ENCODE peak calls at places on chromosomes 3 and 15, in four cellular contexts. One of them, this sample, is unnamed.

GRCh38 chr3:73569246-73569760 is 55.4 kb downstream of the PDZRN3 start:
- DNase-seq in H1: no peak
- DNase-seq in K562: no peak
- DNase-seq in GM12878: no peak
- DNase-seq in this sample: no peak

GRCh38 chr3:127440384-127440783 is 150.1 kb downstream of the TPRA1 start:
- DNase-seq in GM12878: no peak
- DNase-seq in H1: no peak
- DNase-seq in K562: no peak
- DNase-seq in this sample: no peak

GRCh38 chr3:186825294-186825821 is 17.2 kb upstream of the ADIPOQ start:
- DNase-seq in GM12878: no peak
- DNase-seq in H1: peak
- DNase-seq in K562: peak
- DNase-seq in this sample: no peak

GRCh38 chr3:10299679-10300078 is 6.9 kb upstream of the GHRL start:
- DNase-seq in H1: no peak
- DNase-seq in K562: no peak
- DNase-seq in GM12878: no peak
- DNase-seq in this sample: no peak

GRCh38 chr3:149080699-149081091 is 5.6 kb downstream of the HLTF start:
- DNase-seq in K562: no peak
- DNase-seq in H1: no peak
- DNase-seq in GM12878: no peak
- DNase-seq in this sample: no peak

GRCh38 chr3:128698211-128699011 is 27.6 kb upstream of the RAB7A start:
- DNase-seq in GM12878: no peak
- DNase-seq in K562: no peak
- DNase-seq in H1: peak
- DNase-seq in this sample: peak

GRCh38 chr15:52144656-52145055 is 32.1 kb upstream of the BCL2L10 start:
- DNase-seq in GM12878: no peak
- DNase-seq in K562: no peak
- DNase-seq in H1: no peak
- DNase-seq in this sample: no peak

GRCh38 chr15:49987896-49988295 is 131.1 kb downstream of the ATP8B4 start:
- DNase-seq in K562: no peak
- DNase-seq in H1: no peak
- DNase-seq in GM12878: no peak
- DNase-seq in this sample: no peak

GRCh38 chr3:30228302-30228631 is 378.1 kb upstream of the TGFBR2 start:
- DNase-seq in K562: no peak
- DNase-seq in GM12878: no peak
- DNase-seq in H1: no peak
- DNase-seq in this sample: no peak

GRCh38 chr3:185151101-185151958 is 1.5 kb downstream of the C3orf70 start:
- DNase-seq in H1: no peak
- DNase-seq in GM12878: no peak
- DNase-seq in K562: no peak
- DNase-seq in this sample: no peak

GRCh38 chr15:34691024-34691423 is 63.8 kb downstream of the GJD2 start:
- DNase-seq in K562: peak
- DNase-seq in H1: no peak
- DNase-seq in GM12878: no peak
- DNase-seq in this sample: no peak

GRCh38 chr3:136283627-136284026 is 33.5 kb downstream of the PCCB start:
- DNase-seq in GM12878: no peak
- DNase-seq in K562: no peak
- DNase-seq in H1: no peak
- DNase-seq in this sample: no peak

GRCh38 chr3:105823149-105823866 is 45.5 kb downstream of the CBLB start:
- DNase-seq in H1: no peak
- DNase-seq in K562: no peak
- DNase-seq in GM12878: no peak
- DNase-seq in this sample: no peak

GRCh38 chr3:72582211-72582878 is 265.9 kb downstream of the SHQ1 start:
- DNase-seq in K562: no peak
- DNase-seq in H1: no peak
- DNase-seq in GM12878: peak
- DNase-seq in this sample: no peak

GRCh38 chr3:55180936-55181535 is 253.2 kb upstream of the LRTM1 start:
- DNase-seq in K562: peak
- DNase-seq in GM12878: no peak
- DNase-seq in H1: peak
- DNase-seq in this sample: peak

GRCh38 chr15:68791431-68792283 is 29.0 kb downstream of the ANP32A start:
- DNase-seq in GM12878: peak
- DNase-seq in K562: no peak
- DNase-seq in H1: no peak
- DNase-seq in this sample: no peak

GRCh38 chr3:132726341-132726823 is 4.2 kb upstream of the NPHP3 start:
- DNase-seq in K562: peak
- DNase-seq in GM12878: no peak
- DNase-seq in H1: no peak
- DNase-seq in this sample: peak

GRCh38 chr15:66784174-66784573 is 82.1 kb downstream of the SMAD6 start:
- DNase-seq in H1: no peak
- DNase-seq in K562: no peak
- DNase-seq in GM12878: no peak
- DNase-seq in this sample: no peak

GRCh38 chr3:7203969-7204847 is 343.3 kb downstream of the GRM7 start:
- DNase-seq in GM12878: no peak
- DNase-seq in H1: no peak
- DNase-seq in K562: no peak
- DNase-seq in this sample: no peak

GRCh38 chr3:133863865-133864264 is 31.8 kb downstream of the RAB6B start:
- DNase-seq in H1: no peak
- DNase-seq in GM12878: no peak
- DNase-seq in K562: no peak
- DNase-seq in this sample: no peak

GRCh38 chr15:68405426-68406250 is 26.3 kb downstream of the ITGA11 start:
- DNase-seq in H1: peak
- DNase-seq in K562: no peak
- DNase-seq in GM12878: no peak
- DNase-seq in this sample: no peak

GRCh38 chr3:55704521-55704920 is 217.4 kb upstream of the WNT5A start:
- DNase-seq in GM12878: no peak
- DNase-seq in H1: no peak
- DNase-seq in K562: no peak
- DNase-seq in this sample: no peak

GRCh38 chr3:12155833-12156232 is 2.9 kb downstream of the TIMP4 start:
- DNase-seq in GM12878: no peak
- DNase-seq in H1: no peak
- DNase-seq in K562: peak
- DNase-seq in this sample: no peak

GRCh38 chr15:93152264-93152884 is 63.4 kb upstream of the RGMA start:
- DNase-seq in GM12878: no peak
- DNase-seq in H1: no peak
- DNase-seq in K562: no peak
- DNase-seq in this sample: no peak

GRCh38 chr3:61562810-61563613 is 1.6 kb downstream of the PTPRG start:
- DNase-seq in K562: no peak
- DNase-seq in H1: peak
- DNase-seq in GM12878: no peak
- DNase-seq in this sample: peak

GRCh38 chr3:188788621-188789081 is 383.1 kb upstream of the TPRG1 start:
- DNase-seq in H1: no peak
- DNase-seq in GM12878: no peak
- DNase-seq in K562: no peak
- DNase-seq in this sample: no peak
- TF ChIP-seq NRF1 in H1: no peak
- TF ChIP-seq NRF1 in GM12878: no peak
- TF ChIP-seq NRF1 in K562: no peak
- TF ChIP-seq NRF1 in this sample: no peak

GRCh38 chr3:45796902-45797637 is 734 bp upstream of the SLC6A20 start:
- DNase-seq in GM12878: no peak
- DNase-seq in H1: no peak
- DNase-seq in K562: no peak
- DNase-seq in this sample: no peak

GRCh38 chr3:45794177-45794560 is 2.2 kb downstream of the SLC6A20 start:
- DNase-seq in GM12878: no peak
- DNase-seq in K562: no peak
- DNase-seq in H1: no peak
- DNase-seq in this sample: no peak

GRCh38 chr3:45798034-45798433 is 1.7 kb upstream of the SLC6A20 start:
- DNase-seq in H1: no peak
- DNase-seq in K562: no peak
- DNase-seq in GM12878: no peak
- DNase-seq in this sample: no peak

GRCh38 chr3:45795509-45795881 is 841 bp downstream of the SLC6A20 start:
- DNase-seq in K562: no peak
- DNase-seq in H1: peak
- DNase-seq in GM12878: no peak
- DNase-seq in this sample: no peak

GRCh38 chr3:45795882-45796765 is at the start of gene SLC6A20:
- DNase-seq in GM12878: no peak
- DNase-seq in K562: no peak
- DNase-seq in H1: peak
- DNase-seq in this sample: peak
- TF ChIP-seq NRF1 in GM12878: no peak
- TF ChIP-seq NRF1 in K562: no peak
- TF ChIP-seq NRF1 in H1: no peak
- TF ChIP-seq NRF1 in this sample: no peak

GRCh38 chr3:50815844-50816243 is 141.1 kb downstream of the DOCK3 start:
- DNase-seq in H1: no peak
- DNase-seq in K562: no peak
- DNase-seq in GM12878: no peak
- DNase-seq in this sample: no peak
- TF ChIP-seq NRF1 in H1: no peak
- TF ChIP-seq NRF1 in K562: no peak
- TF ChIP-seq NRF1 in GM12878: no peak
- TF ChIP-seq NRF1 in this sample: no peak

DNA sequence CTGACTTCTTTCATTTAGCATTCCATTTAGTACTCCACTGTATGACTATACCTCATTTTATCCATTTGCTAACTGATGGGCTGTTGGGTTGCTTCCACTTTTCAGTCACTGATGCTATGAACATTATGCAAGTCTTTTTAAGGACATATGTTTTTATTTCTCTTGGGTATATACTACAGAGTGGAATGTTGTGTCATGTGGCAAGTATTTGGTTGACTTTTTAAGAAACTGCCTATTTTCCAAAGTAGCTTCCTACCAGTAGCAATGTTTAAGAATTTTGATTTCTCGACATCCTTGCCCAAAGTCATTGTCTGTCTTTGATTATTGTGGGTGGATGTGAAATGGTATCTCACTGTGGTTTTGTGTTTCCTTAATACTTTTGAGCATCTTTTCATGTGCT is 110.1 kb upstream of the TPM1 start:
- DNase-seq in K562: no peak
- DNase-seq in H1: no peak
- DNase-seq in GM12878: no peak
- DNase-seq in this sample: no peak
- TF ChIP-seq NRF1 in K562: no peak
- TF ChIP-seq NRF1 in H1: no peak
- TF ChIP-seq NRF1 in GM12878: no peak
- TF ChIP-seq NRF1 in this sample: no peak

DNA sequence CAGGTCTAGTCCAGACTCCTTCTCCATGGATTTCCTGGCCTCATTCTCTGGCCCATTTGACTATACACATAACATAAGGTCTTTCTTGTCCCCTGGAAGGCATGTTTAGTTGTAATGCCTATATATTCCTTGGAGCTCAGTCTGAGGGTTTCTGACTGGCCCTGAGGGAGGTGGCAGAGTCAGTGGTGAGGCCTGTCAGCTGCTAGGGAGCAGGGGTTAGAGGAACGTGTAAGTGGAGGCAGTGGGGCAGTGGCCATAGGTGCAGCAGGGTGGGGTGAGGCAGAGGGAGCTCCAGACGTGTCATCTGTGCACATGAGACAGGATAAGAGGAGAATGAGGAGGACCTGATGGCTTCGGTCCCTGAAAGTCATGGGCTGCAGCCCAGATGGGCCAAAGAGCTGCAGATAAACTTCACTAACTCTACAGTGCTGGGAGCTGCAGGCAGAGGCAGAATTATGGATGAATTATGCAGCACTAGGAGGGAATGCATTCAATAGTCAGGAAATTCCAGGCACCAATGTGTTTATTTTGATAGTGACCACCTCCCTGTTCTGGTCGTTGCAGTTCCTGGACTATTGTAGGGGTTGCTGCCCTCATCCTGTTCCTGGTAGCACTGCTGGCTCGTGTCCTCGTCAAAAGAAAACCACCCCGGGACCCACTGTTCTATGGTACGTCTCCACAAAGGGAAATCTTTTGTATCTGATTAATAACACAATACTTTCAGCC is 5.0 kb downstream of the TM6SF1 start:
- DNase-seq in K562: no peak
- DNase-seq in H1: no peak
- DNase-seq in GM12878: no peak
- DNase-seq in this sample: no peak
- TF ChIP-seq NRF1 in K562: no peak
- TF ChIP-seq NRF1 in H1: no peak
- TF ChIP-seq NRF1 in GM12878: no peak
- TF ChIP-seq NRF1 in this sample: no peak

GRCh38 chr15:81280086-81280485 is 43.9 kb downstream of the STARD5 start:
- DNase-seq in K562: no peak
- DNase-seq in GM12878: no peak
- DNase-seq in H1: no peak
- DNase-seq in this sample: no peak

GRCh38 chr15:81280696-81281095 is 43.2 kb downstream of the STARD5 start:
- DNase-seq in K562: no peak
- DNase-seq in GM12878: no peak
- DNase-seq in H1: no peak
- DNase-seq in this sample: no peak

GRCh38 chr15:81279621-81280051 is 44.3 kb downstream of the STARD5 start:
- DNase-seq in K562: no peak
- DNase-seq in H1: no peak
- DNase-seq in GM12878: no peak
- DNase-seq in this sample: no peak

GRCh38 chr15:81281925-81282895 is 41.7 kb downstream of the STARD5 start:
- DNase-seq in K562: no peak
- DNase-seq in GM12878: no peak
- DNase-seq in H1: no peak
- DNase-seq in this sample: no peak

DNA sequence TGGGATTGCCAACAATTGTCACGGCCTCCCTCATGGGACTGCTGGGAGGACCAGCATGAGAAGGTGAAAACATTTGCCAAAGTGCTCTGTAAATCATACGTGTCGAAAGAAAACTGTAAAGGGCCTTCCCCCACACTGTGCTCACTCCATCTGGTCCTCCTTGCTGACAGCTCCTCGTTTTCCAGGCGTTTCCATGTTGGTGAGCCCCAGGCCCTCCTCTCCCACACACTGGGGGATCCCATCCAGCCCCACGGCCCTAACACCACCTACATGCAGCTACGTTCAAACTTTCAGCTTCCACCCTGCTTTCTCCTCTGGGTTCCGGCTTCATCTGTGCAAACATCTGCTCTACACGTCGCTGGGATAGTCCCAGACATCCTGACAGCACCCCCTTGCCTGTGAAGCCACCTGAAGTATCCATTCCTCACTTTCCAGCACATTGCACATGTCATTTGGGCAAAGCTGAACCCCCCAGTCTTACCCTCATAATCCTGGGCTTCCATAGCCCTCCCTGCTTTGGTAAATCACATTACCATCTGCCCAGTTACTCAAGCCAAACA is 42.7 kb downstream of the STARD5 start:
- DNase-seq in H1: no peak
- DNase-seq in K562: no peak
- DNase-seq in GM12878: no peak
- DNase-seq in this sample: no peak
- TF ChIP-seq NRF1 in H1: no peak
- TF ChIP-seq NRF1 in K562: no peak
- TF ChIP-seq NRF1 in GM12878: no peak
- TF ChIP-seq NRF1 in this sample: no peak